ENCODE peak calls at places on chromosomes 3 and 15, in four cellular contexts. F, U, Q and T are unnamed samples.
A peak's percentile ranks its signal among the peaks of the same experiment; 100 is the strongest.

GRCh38 chr3:186483611-186484340 is 60.4 kb downstream of the CRYGS start:
- DNase-seq in F (no peak), U (no peak), Q (no peak), T (peak; percentile 57)

GRCh38 chr3:46695177-46695961 is 1.9 kb upstream of the ALS2CL start:
- DNase-seq in F (peak; percentile 78), U (no peak), Q (peak; percentile 31), T (no peak)

GRCh38 chr15:71973366-71973765 is 144.6 kb downstream of the MYO9A start:
- DNase-seq in F (no peak), U (no peak), Q (no peak), T (no peak)

GRCh38 chr3:194476784-194477183 is 10.0 kb downstream of the ATP13A3 start:
- DNase-seq in F (no peak), U (no peak), Q (no peak), T (no peak)

GRCh38 chr3:178671261-178672191 is 135.3 kb downstream of the KCNMB2 start:
- DNase-seq in F (no peak), U (no peak), Q (peak; percentile 48), T (peak; percentile 51)

GRCh38 chr3:131228522-131228921 is 153.1 kb upstream of the NUDT16 start:
- DNase-seq in F (no peak), U (no peak), Q (no peak), T (no peak)

GRCh38 chr3:185721970-185722369 is 102.9 kb downstream of the IGF2BP2 start:
- DNase-seq in F (no peak), U (no peak), Q (no peak), T (no peak)

GRCh38 chr3:150840733-150841515 is 64.3 kb downstream of the MINDY4B start:
- DNase-seq in F (no peak), U (no peak), Q (no peak), T (no peak)

GRCh38 chr3:138936763-138937689 is 9.9 kb downstream of the FOXL2 start:
- DNase-seq in F (no peak), U (no peak), Q (peak; percentile 37), T (no peak)

GRCh38 chr3:40770046-40770445 is 245.3 kb downstream of the ZNF621 start:
- DNase-seq in F (no peak), U (no peak), Q (no peak), T (no peak)

GRCh38 chr15:64623347-64624024 is 151.9 kb downstream of the RBPMS2 start:
- DNase-seq in F (no peak), U (no peak), Q (no peak), T (no peak)

GRCh38 chr3:152083058-152083457 is 185.7 kb upstream of the MBNL1 start:
- DNase-seq in F (no peak), U (no peak), Q (no peak), T (no peak)

GRCh38 chr3:110307065-110307809 is 764.4 kb upstream of the NECTIN3 start:
- DNase-seq in F (no peak), U (no peak), Q (peak; percentile 49), T (peak; percentile 20)

GRCh38 chr3:134711284-134711683 is 60.5 kb upstream of the KY start:
- DNase-seq in F (no peak), U (no peak), Q (peak; percentile 39), T (peak; percentile 15)

GRCh38 chr15:60121845-60122244 is 117.7 kb downstream of the FOXB1 start:
- DNase-seq in F (no peak), U (no peak), Q (no peak), T (no peak)

GRCh38 chr3:107458871-107459270 is 63.9 kb upstream of the BBX start:
- DNase-seq in F (no peak), U (no peak), Q (no peak), T (peak; percentile 8)

GRCh38 chr3:46558184-46559029 is 7.7 kb downstream of the LRRC2 start:
- DNase-seq in F (peak; percentile 57), U (no peak), Q (peak; percentile 29), T (peak; percentile 77)

GRCh38 chr3:155418426-155418825 is 124.9 kb upstream of the STRIT1 start:
- DNase-seq in F (no peak), U (peak; percentile 6), Q (no peak), T (no peak)

GRCh38 chr3:196740476-196741400 is 1.1 kb downstream of the PAK2 start:
- DNase-seq in F (no peak), U (peak; percentile 43), Q (peak; percentile 88), T (peak; percentile 48)

GRCh38 chr15:90402230-90402629 is 14.2 kb downstream of the IQGAP1 start:
- DNase-seq in F (no peak), U (no peak), Q (peak; percentile 90), T (peak; percentile 86)

GRCh38 chr15:89575656-89576416 is 567 bp downstream of the TICRR start:
- DNase-seq in F (peak; percentile 58), U (no peak), Q (peak; percentile 54), T (no peak)

GRCh38 chr3:158093526-158093925 is 12.7 kb downstream of the SHOX2 start:
- DNase-seq in F (no peak), U (no peak), Q (no peak), T (no peak)
- H3K27me3 ChIP-seq in F (peaks cover 27% of the 10 kb centered on the region), U (peaks cover 86% of the 10 kb centered on the region), Q (no peaks in the 10 kb centered on the region), T (peaks cover 84% of the 10 kb centered on the region)

DNA sequence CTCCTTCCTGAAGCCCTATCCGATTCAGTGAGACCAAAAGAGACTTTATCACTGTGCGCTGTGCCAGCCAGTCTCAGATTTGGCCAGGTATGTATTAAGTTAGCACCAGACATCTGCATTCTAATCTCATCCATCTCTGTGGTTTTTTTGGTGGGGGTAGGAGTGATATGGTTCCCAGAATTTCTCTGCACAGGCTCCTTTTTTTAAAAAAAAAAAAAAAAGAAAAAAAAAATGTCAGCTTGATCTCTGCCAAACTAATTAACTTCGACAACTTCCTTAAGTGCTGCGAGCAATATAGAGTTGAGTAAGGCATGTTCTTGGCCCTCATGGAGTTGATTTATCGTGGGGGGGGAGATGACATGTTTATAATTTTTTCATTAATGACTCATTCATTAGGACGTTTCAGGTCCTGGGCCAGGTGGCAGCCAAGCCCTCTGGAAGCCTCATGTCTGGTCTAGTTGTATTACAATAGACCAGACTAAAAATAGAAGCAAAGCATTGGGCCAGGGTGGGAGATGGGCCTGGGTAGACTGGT is 12.9 kb downstream of the SLCO3A1 start:
- DNase-seq in F (no peak), U (no peak), Q (peak; percentile 43), T (peak; percentile 68)
- H3K9ac ChIP-seq in F (no peak overlapping the region), U (no peak overlapping the region), Q (peak overlapping the region; percentile 70), T (no peak overlapping the region)

GRCh38 chr3:184261270-184262165 is at the start of gene CAMK2N2:
- DNase-seq in F (peak; percentile 88), U (peak; percentile 56), Q (peak; percentile 73), T (peak; percentile 34)
- H3K27me3 ChIP-seq in F (peaks cover 7% of the 10 kb centered on the region), U (peaks cover 42% of the 10 kb centered on the region), Q (peaks cover 4% of the 10 kb centered on the region), T (peaks cover 11% of the 10 kb centered on the region)

GRCh38 chr3:168895419-168895818 is 768.1 kb downstream of the MECOM start:
- DNase-seq in F (no peak), U (no peak), Q (no peak), T (no peak)
- H3K9ac ChIP-seq in F (no peak overlapping the region), U (no peak overlapping the region), Q (no peak overlapping the region), T (no peak overlapping the region)

GRCh38 chr3:32817561-32818430 is at the start of gene TRIM71:
- DNase-seq in F (no peak), U (no peak), Q (peak; percentile 22), T (no peak)
- H3K27me3 ChIP-seq in F (no peaks in the 10 kb centered on the region), U (no peaks in the 10 kb centered on the region), Q (peaks cover 86% of the 10 kb centered on the region), T (peaks cover 70% of the 10 kb centered on the region)

GRCh38 chr3:16205156-16205870 is 30.8 kb downstream of the GALNT15 start:
- DNase-seq in F (no peak), U (no peak), Q (peak; percentile 75), T (peak; percentile 95)
- H3K9ac ChIP-seq in F (no peak overlapping the region), U (no peak overlapping the region), Q (no peak overlapping the region), T (peak overlapping the region; percentile 7)

DNA sequence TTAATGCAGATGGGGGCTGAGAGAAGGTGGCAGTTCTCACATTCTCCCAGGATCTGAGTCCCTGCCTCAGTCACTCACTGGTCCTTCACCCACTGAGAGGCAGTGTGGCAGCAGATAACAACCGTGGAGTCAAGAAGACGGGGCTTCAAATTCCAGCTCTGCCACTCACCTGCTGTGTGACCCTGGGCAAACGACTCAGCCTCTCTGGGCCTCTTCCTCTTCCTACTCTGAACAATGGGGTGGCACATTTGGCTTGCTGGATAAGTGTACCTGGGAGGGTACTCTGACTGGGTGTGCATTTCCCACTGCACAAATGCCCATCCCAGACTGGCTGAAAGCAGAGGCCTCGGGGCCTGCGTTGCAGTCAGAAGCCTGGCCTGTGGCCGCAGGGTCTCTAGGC is 10.0 kb upstream of the IQSEC1 start:
- DNase-seq in F (no peak), U (no peak), Q (no peak), T (no peak)
- H3K27me3 ChIP-seq in F (no peaks in the 10 kb centered on the region), U (peaks cover 24% of the 10 kb centered on the region), Q (peaks cover 25% of the 10 kb centered on the region), T (peaks cover 2% of the 10 kb centered on the region)